ENCODE peak calls at places on chromosomes 11 and 22, in four cellular contexts. J, N, A and H are unnamed samples.

GRCh38 chr11:88555018-88555828 is 217.7 kb upstream of the CTSC start:
- DNase-seq in A (no peak), N (no peak), J (no peak), H (no peak)

GRCh38 chr11:19978668-19979518 is 181.4 kb downstream of the DBX1 start:
- DNase-seq in A (no peak), J (no peak), N (no peak), H (peak)

GRCh38 chr22:28279888-28280287 is 360.8 kb upstream of the PITPNB start:
- DNase-seq in A (no peak), J (no peak), N (no peak), H (no peak)

GRCh38 chr11:75905434-75905833 is 90.4 kb downstream of the UVRAG start:
- DNase-seq in J (no peak), A (no peak), N (no peak), H (no peak)

GRCh38 chr11:76391039-76391438 is 9.9 kb downstream of the GVQW3 start:
- DNase-seq in N (no peak), J (no peak), A (no peak), H (no peak)

GRCh38 chr22:27724181-27724580 is 77.4 kb downstream of the MN1 start:
- DNase-seq in J (no peak), N (no peak), A (no peak), H (no peak)

GRCh38 chr11:74784234-74784633 is 35.6 kb downstream of the RNF169 start:
- DNase-seq in A (no peak), J (no peak), N (no peak), H (no peak)

GRCh38 chr22:38842512-38843200 is 1.2 kb downstream of the NPTXR start:
- DNase-seq in A (no peak), J (no peak), N (no peak), H (no peak)

GRCh38 chr11:2741006-2741376 is 41.2 kb upstream of the KCNQ1OT1 start:
- DNase-seq in A (no peak), J (no peak), N (no peak), H (no peak)

GRCh38 chr11:115197031-115197430 is 307.2 kb downstream of the CADM1 start:
- DNase-seq in J (no peak), N (no peak), A (no peak), H (no peak)

GRCh38 chr22:50526849-50527801 is 1.7 kb upstream of the SCO2 start:
- DNase-seq in A (no peak), J (peak), N (no peak), H (peak)

GRCh38 chr11:32072872-32073661 is 17.8 kb upstream of the RCN1 start:
- DNase-seq in J (no peak), A (no peak), N (no peak), H (no peak)